ENCODE peak calls at places on chromosomes 16 and 17, in four cellular contexts. S, A, B and O are unnamed samples.

GRCh38 chr16:66703359-66704215 is 7.0 kb upstream of the CMTM4 start:
- DNase-seq in S (no peak), A (no peak), B (peak; percentile 26), O (no peak)

GRCh38 chr17:45131616-45132301 is 556 bp downstream of the PLCD3 start:
- DNase-seq in S (no peak), A (no peak), B (no peak), O (peak; percentile 86)

GRCh38 chr17:73494955-73495349 is 149.3 kb downstream of the SDK2 start:
- DNase-seq in S (no peak), A (no peak), B (no peak), O (no peak)

GRCh38 chr17:76709077-76709950 is 1.5 kb downstream of the MXRA7 start:
- DNase-seq in S (peak; percentile 89), A (peak; percentile 95), B (peak; percentile 96), O (peak; percentile 64)

GRCh38 chr16:20966746-20967145 is 66.2 kb downstream of the LYRM1 start:
- DNase-seq in B (no peak), S (no peak), A (no peak), O (no peak)

GRCh38 chr16:58614212-58614611 is 15.4 kb downstream of the CNOT1 start:
- DNase-seq in B (peak; percentile 41), A (peak; percentile 66), S (no peak), O (no peak)

GRCh38 chr17:77222356-77222755 is 81.6 kb downstream of the SEC14L1 start:
- DNase-seq in S (no peak), B (no peak), A (no peak), O (no peak)

GRCh38 chr17:68207651-68208253 is 40.1 kb upstream of the AMZ2 start:
- DNase-seq in S (peak; percentile 2), B (no peak), A (no peak), O (no peak)

GRCh38 chr17:66357037-66357436 is 54.6 kb downstream of the PRKCA start:
- DNase-seq in S (no peak), A (no peak), B (no peak), O (no peak)

GRCh38 chr17:64277831-64278562 is 14.9 kb upstream of the TEX2 start:
- DNase-seq in B (peak; percentile 32), S (no peak), A (peak; percentile 71), O (no peak)

GRCh38 chr17:606501-607243 is 108.0 kb downstream of the VPS53 start:
- DNase-seq in B (peak; percentile 35), A (peak; percentile 58), S (no peak), O (no peak)

GRCh38 chr16:81261049-81261648 is 22.7 kb downstream of the BCO1 start:
- DNase-seq in A (peak; percentile 46), S (no peak), B (no peak), O (no peak)
- TF ChIP-seq CTCF in A (peak; percentile 84), S (peak; percentile 23), B (peak; percentile 79), O (peak; percentile 33)

GRCh38 chr16:85752511-85753420 is 1.9 kb upstream of the C16orf74 start:
- DNase-seq in B (peak; percentile 60), A (peak; percentile 63), S (no peak), O (no peak)
- TF ChIP-seq CTCF in B (peak; percentile 50), A (peak; percentile 64), S (no peak), O (no peak)

DNA sequence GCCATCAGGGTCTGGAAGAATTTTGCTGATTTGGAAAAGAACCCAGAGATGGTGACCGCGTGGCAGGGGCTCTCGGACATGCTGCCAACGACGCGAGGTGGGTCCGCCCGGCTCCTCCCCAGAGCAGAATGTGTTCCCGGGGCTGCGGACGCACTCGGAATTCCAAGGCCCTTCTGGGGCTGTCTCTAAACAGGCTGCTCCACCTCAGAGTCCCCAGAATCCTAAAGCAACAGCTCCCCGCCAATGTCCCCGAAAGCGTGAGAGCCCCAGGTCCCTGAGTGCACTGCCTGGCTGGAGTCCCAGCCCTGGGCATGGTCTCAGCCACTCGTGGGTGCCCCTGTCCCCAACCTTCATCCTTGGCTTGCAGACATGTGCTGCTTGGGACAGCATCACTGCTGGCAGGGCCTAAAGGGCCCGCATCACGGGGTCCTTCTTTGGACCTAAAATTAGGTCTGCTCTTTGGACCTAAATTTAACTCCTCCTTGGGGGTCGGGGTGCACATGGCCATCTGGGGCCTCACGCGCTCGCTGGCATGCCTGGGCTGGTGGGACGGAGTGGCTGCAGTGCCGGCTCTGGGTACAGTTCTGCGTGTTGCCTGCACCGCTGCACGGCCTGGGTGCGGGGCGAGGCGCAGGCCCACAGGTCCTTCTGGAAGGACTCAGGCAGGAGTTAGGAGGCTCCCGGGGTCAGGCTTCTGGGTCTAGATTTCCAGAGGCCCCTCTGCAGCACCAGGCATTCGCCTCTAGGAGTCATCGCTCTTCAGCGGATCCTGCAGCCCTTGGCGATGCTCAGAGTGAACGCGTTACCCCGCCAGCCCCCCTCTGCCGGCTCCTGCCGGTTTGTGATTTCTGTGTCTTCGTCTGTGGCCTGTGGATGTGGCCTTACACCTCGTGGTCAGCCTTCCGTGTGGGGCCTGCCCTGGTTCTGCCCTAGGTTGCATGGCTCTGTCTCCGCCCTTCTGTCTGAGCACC is 41.9 kb upstream of the CHMP6 start:
- DNase-seq in S (no peak), B (no peak), A (no peak), O (no peak)
- TF ChIP-seq CTCF in S (no peak), B (no peak), A (no peak), O (no peak)

GRCh38 chr17:38922538-38923291 is 2.7 kb upstream of the LASP1NB start:
- DNase-seq in S (peak; percentile 85), B (peak; percentile 91), A (peak; percentile 88), O (no peak)
- TF ChIP-seq CTCF in S (no peak), B (no peak), A (peak; percentile 15), O (peak; percentile 20)

GRCh38 chr16:89412811-89413210 is 77.5 kb downstream of the ANKRD11 start:
- DNase-seq in S (no peak), B (no peak), A (peak; percentile 35), O (no peak)
- TF ChIP-seq CTCF in S (no peak), B (no peak), A (no peak), O (no peak)

DNA sequence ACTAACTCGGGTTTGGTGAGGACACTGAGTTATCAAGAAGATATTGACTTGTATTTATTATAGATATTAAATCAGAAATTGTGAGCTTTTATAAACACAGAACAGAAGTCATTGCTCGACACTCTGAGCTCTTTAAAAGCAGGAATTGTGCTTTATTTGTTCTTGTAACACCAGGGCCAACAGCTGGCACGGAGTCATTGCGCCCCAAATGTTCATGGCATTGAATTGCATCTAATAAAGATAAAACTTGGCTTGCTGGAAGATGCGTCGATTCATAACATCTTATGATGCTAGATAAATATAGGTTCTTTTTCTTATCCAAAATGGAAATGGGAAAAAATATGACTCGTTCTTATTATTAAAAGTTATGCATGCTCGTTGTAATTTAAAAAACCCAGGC is 11.8 kb upstream of the MLYCD start:
- DNase-seq in S (no peak), A (peak; percentile 23), B (no peak), O (no peak)
- TF ChIP-seq CTCF in S (no peak), A (peak; percentile 35), B (peak; percentile 20), O (no peak)

DNA sequence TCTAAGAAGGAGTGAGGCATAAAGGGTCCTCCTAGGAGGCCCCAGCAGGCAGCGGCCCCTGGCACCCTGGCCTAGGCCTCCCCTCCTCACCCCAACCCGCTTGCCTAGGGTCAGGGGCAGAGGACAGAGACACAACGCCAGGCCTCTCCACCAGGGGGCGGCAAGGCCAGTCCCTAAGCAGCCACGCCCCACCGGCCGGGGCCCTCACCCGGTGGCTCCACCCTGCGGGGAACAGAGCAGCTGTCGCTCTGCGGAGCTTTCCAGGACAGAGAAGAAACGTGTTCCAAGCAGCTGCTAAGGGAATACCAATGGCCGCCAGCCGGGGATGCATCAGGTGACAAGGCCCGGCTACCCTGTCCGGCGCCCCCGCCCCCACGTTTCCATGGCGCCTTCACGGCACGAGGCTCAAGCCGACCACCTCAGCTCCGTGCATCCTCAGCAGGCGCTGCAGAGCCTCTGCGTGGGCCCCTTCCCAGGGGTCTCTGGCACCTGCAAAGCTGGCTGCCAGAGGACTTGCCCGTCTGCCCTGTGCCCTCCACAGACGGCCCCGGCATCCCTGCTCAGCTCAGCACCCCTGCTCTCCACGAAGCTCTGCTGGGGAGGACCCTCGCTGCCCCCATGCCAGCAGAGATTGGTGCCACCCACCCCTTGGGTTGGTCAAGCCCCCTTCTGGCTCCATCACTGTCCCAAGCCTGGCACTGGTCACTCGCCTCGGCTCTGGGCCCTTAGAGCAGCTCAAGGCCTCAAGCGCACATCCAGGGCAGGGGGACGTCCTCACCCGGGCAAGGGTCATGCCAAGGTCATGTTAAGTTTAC is 5.6 kb downstream of the ZNF598 start:
- DNase-seq in A (peak; percentile 85), S (peak; percentile 78), B (peak; percentile 87), O (peak; percentile 91)
- TF ChIP-seq CTCF in A (peak; percentile 90), S (peak; percentile 91), B (peak; percentile 98), O (peak; percentile 91)

DNA sequence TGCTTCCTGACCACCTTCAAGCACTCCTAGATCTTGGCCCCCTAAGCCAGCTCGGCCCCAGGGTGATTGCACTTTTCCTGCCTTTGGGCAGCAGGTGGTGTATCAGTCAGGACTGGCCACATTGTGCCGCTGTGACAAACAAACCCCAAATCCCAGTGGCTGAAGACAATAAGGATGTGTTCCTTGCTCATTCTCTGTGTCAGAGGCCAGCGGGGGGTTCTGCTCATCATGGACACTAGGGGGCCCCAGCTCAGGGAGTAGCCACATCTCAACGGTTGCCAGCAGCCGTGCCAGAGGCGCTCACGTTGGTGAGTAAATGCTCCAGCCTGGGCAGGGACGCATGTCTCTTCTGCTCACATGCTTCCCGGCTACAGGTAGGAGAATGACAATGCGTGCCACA is 60.4 kb downstream of the ZDHHC7 start:
- DNase-seq in A (no peak), S (no peak), B (no peak), O (no peak)
- TF ChIP-seq CTCF in A (peak; percentile 36), S (no peak), B (peak; percentile 25), O (peak; percentile 24)

GRCh38 chr16:68689921-68690320 is 44.8 kb downstream of the CDH3 start:
- DNase-seq in A (no peak), B (no peak), S (no peak), O (no peak)
- TF ChIP-seq CTCF in A (no peak), B (no peak), S (no peak), O (no peak)

GRCh38 chr16:2337431-2338296 is 2.9 kb downstream of the ABCA3 start:
- DNase-seq in S (no peak), B (no peak), A (no peak), O (no peak)

GRCh38 chr16:2343211-2343610 is 2.7 kb upstream of the ABCA3 start:
- DNase-seq in A (no peak), B (no peak), S (no peak), O (no peak)

GRCh38 chr16:2341456-2342447 is 1.2 kb upstream of the ABCA3 start:
- DNase-seq in S (no peak), A (no peak), B (no peak), O (no peak)

GRCh38 chr16:2340564-2341455 is at the start of gene ABCA3:
- DNase-seq in B (peak; percentile 92), S (peak; percentile 83), A (peak; percentile 90), O (peak; percentile 100)

GRCh38 chr16:2339521-2340484 is 725 bp downstream of the ABCA3 start:
- DNase-seq in A (no peak), S (peak; percentile 8), B (peak; percentile 4), O (peak; percentile 61)
- TF ChIP-seq CTCF in A (no peak), S (no peak), B (no peak), O (no peak)